ENCODE peak calls at places on chromosomes 11 and 22, in ten cellular contexts. M, U, X, O, A, C, W, G, J and H are unnamed samples.

GRCh38 chr11:67627788-67628624 is 1.7 kb downstream of the NUDT8 start:
- DNase-seq in M (no peak), U (no peak), X (peak), O (no peak), A (no peak), C (no peak), W (no peak), G (no peak), J (no peak), H (no peak)

GRCh38 chr11:69373251-69373635 is 79.3 kb downstream of the MYEOV start:
- DNase-seq in M (no peak), U (no peak), X (no peak), O (no peak), A (no peak), C (no peak), W (no peak), G (no peak), J (no peak), H (no peak)

GRCh38 chr11:29319231-29319630 is 697.6 kb downstream of the KCNA4 start:
- DNase-seq in M (no peak), U (no peak), X (no peak), O (no peak), A (no peak), C (no peak), W (no peak), G (no peak), J (no peak), H (no peak)

GRCh38 chr11:78190871-78191538 is 2.3 kb downstream of the USP35 start:
- DNase-seq in M (no peak), U (no peak), X (no peak), O (no peak), A (no peak), C (no peak), W (no peak), G (no peak), J (no peak), H (no peak)

GRCh38 chr11:119759324-119759723 is 30.3 kb upstream of the NECTIN1 start:
- DNase-seq in M (peak), U (peak), X (no peak), O (no peak), A (no peak), C (no peak), W (peak), G (no peak), J (no peak), H (no peak)

GRCh38 chr11:20259506-20259905 is 99.2 kb upstream of the DBX1 start:
- DNase-seq in M (peak), U (no peak), X (no peak), O (no peak), A (no peak), C (no peak), W (peak), G (no peak), J (no peak), H (no peak)

GRCh38 chr22:27456696-27457503 is 344.7 kb downstream of the MN1 start:
- DNase-seq in M (peak), U (peak), X (no peak), O (no peak), A (no peak), C (no peak), W (peak), G (peak), J (peak), H (no peak)

GRCh38 chr11:19838994-19839768 is 126.5 kb downstream of the NAV2 start:
- DNase-seq in M (no peak), U (no peak), X (no peak), O (no peak), A (no peak), C (no peak), W (no peak), G (no peak), J (no peak), H (no peak)

GRCh38 chr11:26331911-26332571 is at the start of gene ANO3:
- DNase-seq in M (peak), U (peak), X (no peak), O (peak), A (no peak), C (peak), W (peak), G (peak), J (no peak), H (peak)

GRCh38 chr22:35883028-35883620 is 145.5 kb downstream of the RBFOX2 start:
- DNase-seq in M (peak), U (peak), X (no peak), O (no peak), A (no peak), C (no peak), W (no peak), G (no peak), J (no peak), H (peak)

GRCh38 chr22:39900306-39901227 is at the start of gene GRAP2:
- DNase-seq in M (no peak), U (no peak), X (peak), O (no peak), A (peak), C (no peak), W (no peak), G (no peak), J (no peak), H (no peak)

GRCh38 chr11:69364901-69365300 is 70.9 kb downstream of the MYEOV start:
- DNase-seq in M (peak), U (no peak), X (no peak), O (no peak), A (no peak), C (no peak), W (peak), G (no peak), J (no peak), H (peak)

GRCh38 chr11:12625438-12626071 is 48.7 kb upstream of the TEAD1 start:
- DNase-seq in M (peak), U (no peak), X (no peak), O (no peak), A (no peak), C (no peak), W (peak), G (peak), J (no peak), H (no peak)

GRCh38 chr22:37661160-37661924 is 2.8 kb downstream of the PDXP start:
- DNase-seq in M (no peak), U (peak), X (no peak), O (no peak), A (no peak), C (no peak), W (no peak), G (peak), J (no peak), H (no peak)